ENCODE peak calls at places on chromosomes 13 and 19, in nine cellular contexts. One of them, this sample, is unnamed.

GRCh38 chr19:29785955-29786589 is 25.7 kb upstream of the CCNE1 start:
- DNase-seq in NCI-H748 treated with DMSO at 0.1 percent for 48 hours: no peak
- DNase-seq in PC-3: no peak
- DNase-seq in heart left ventricle: no peak
- DNase-seq in activated naive CD8-positive, alpha-beta T cell treated with anti-CD3 and anti-CD28 coated beads, Interleukin-2, amount 50 U/mL, for 24 hours: peak
- DNase-seq in activated CD4-positive, alpha-beta T cell treated with anti-CD3 and anti-CD28 coated beads for 1 hour: no peak
- DNase-seq in ovary: no peak
- DNase-seq in GF-D8: no peak
- DNase-seq in HFFc6: no peak
- DNase-seq in this sample: no peak

GRCh38 chr13:66424417-66424816 is 805.7 kb downstream of the PCDH9 start:
- DNase-seq in PC-3: peak
- DNase-seq in GF-D8: no peak
- DNase-seq in ovary: no peak
- DNase-seq in activated naive CD8-positive, alpha-beta T cell treated with anti-CD3 and anti-CD28 coated beads, Interleukin-2, amount 50 U/mL, for 24 hours: no peak
- DNase-seq in NCI-H748 treated with DMSO at 0.1 percent for 48 hours: no peak
- DNase-seq in activated CD4-positive, alpha-beta T cell treated with anti-CD3 and anti-CD28 coated beads for 1 hour: no peak
- DNase-seq in heart left ventricle: no peak
- DNase-seq in HFFc6: peak
- DNase-seq in this sample: no peak

GRCh38 chr13:112330066-112330465 is 46.1 kb upstream of the SPACA7 start:
- DNase-seq in PC-3: no peak
- DNase-seq in activated naive CD8-positive, alpha-beta T cell treated with anti-CD3 and anti-CD28 coated beads, Interleukin-2, amount 50 U/mL, for 24 hours: no peak
- DNase-seq in HFFc6: no peak
- DNase-seq in ovary: no peak
- DNase-seq in activated CD4-positive, alpha-beta T cell treated with anti-CD3 and anti-CD28 coated beads for 1 hour: no peak
- DNase-seq in heart left ventricle: no peak
- DNase-seq in GF-D8: no peak
- DNase-seq in NCI-H748 treated with DMSO at 0.1 percent for 48 hours: no peak
- DNase-seq in this sample: no peak

GRCh38 chr13:31965361-31966066 is 66.1 kb upstream of the FRY start:
- DNase-seq in NCI-H748 treated with DMSO at 0.1 percent for 48 hours: no peak
- DNase-seq in activated CD4-positive, alpha-beta T cell treated with anti-CD3 and anti-CD28 coated beads for 1 hour: no peak
- DNase-seq in heart left ventricle: no peak
- DNase-seq in ovary: no peak
- DNase-seq in activated naive CD8-positive, alpha-beta T cell treated with anti-CD3 and anti-CD28 coated beads, Interleukin-2, amount 50 U/mL, for 24 hours: no peak
- DNase-seq in GF-D8: no peak
- DNase-seq in HFFc6: peak
- DNase-seq in PC-3: no peak
- DNase-seq in this sample: peak

GRCh38 chr13:58852076-58852475 is 1220.5 kb downstream of the PCDH17 start:
- DNase-seq in NCI-H748 treated with DMSO at 0.1 percent for 48 hours: no peak
- DNase-seq in activated CD4-positive, alpha-beta T cell treated with anti-CD3 and anti-CD28 coated beads for 1 hour: no peak
- DNase-seq in activated naive CD8-positive, alpha-beta T cell treated with anti-CD3 and anti-CD28 coated beads, Interleukin-2, amount 50 U/mL, for 24 hours: no peak
- DNase-seq in heart left ventricle: no peak
- DNase-seq in ovary: no peak
- DNase-seq in PC-3: peak
- DNase-seq in GF-D8: no peak
- DNase-seq in HFFc6: no peak
- DNase-seq in this sample: no peak

GRCh38 chr19:42375415-42376176 is 14.5 kb downstream of the CNFN start:
- DNase-seq in heart left ventricle: no peak
- DNase-seq in GF-D8: no peak
- DNase-seq in PC-3: no peak
- DNase-seq in ovary: no peak
- DNase-seq in HFFc6: no peak
- DNase-seq in NCI-H748 treated with DMSO at 0.1 percent for 48 hours: no peak
- DNase-seq in activated naive CD8-positive, alpha-beta T cell treated with anti-CD3 and anti-CD28 coated beads, Interleukin-2, amount 50 U/mL, for 24 hours: no peak
- DNase-seq in activated CD4-positive, alpha-beta T cell treated with anti-CD3 and anti-CD28 coated beads for 1 hour: no peak
- DNase-seq in this sample: no peak

GRCh38 chr19:41774515-41774980 is 19.2 kb downstream of the CEACAM6 start:
- DNase-seq in activated CD4-positive, alpha-beta T cell treated with anti-CD3 and anti-CD28 coated beads for 1 hour: peak
- DNase-seq in heart left ventricle: no peak
- DNase-seq in NCI-H748 treated with DMSO at 0.1 percent for 48 hours: peak
- DNase-seq in GF-D8: no peak
- DNase-seq in PC-3: peak
- DNase-seq in activated naive CD8-positive, alpha-beta T cell treated with anti-CD3 and anti-CD28 coated beads, Interleukin-2, amount 50 U/mL, for 24 hours: peak
- DNase-seq in HFFc6: no peak
- DNase-seq in ovary: no peak
- DNase-seq in this sample: no peak

GRCh38 chr13:77409412-77409811 is 82.5 kb upstream of the MYCBP2 start:
- DNase-seq in HFFc6: no peak
- DNase-seq in heart left ventricle: no peak
- DNase-seq in ovary: no peak
- DNase-seq in PC-3: no peak
- DNase-seq in activated naive CD8-positive, alpha-beta T cell treated with anti-CD3 and anti-CD28 coated beads, Interleukin-2, amount 50 U/mL, for 24 hours: no peak
- DNase-seq in NCI-H748 treated with DMSO at 0.1 percent for 48 hours: no peak
- DNase-seq in GF-D8: no peak
- DNase-seq in activated CD4-positive, alpha-beta T cell treated with anti-CD3 and anti-CD28 coated beads for 1 hour: no peak
- DNase-seq in this sample: no peak

GRCh38 chr13:45718063-45718462 is 15.9 kb downstream of the CBY2 start:
- DNase-seq in activated CD4-positive, alpha-beta T cell treated with anti-CD3 and anti-CD28 coated beads for 1 hour: no peak
- DNase-seq in ovary: no peak
- DNase-seq in HFFc6: peak
- DNase-seq in GF-D8: no peak
- DNase-seq in heart left ventricle: no peak
- DNase-seq in PC-3: peak
- DNase-seq in NCI-H748 treated with DMSO at 0.1 percent for 48 hours: peak
- DNase-seq in activated naive CD8-positive, alpha-beta T cell treated with anti-CD3 and anti-CD28 coated beads, Interleukin-2, amount 50 U/mL, for 24 hours: no peak
- DNase-seq in this sample: peak

GRCh38 chr19:49858591-49858985 is 7.6 kb downstream of the PTOV1 start:
- DNase-seq in GF-D8: no peak
- DNase-seq in PC-3: peak
- DNase-seq in NCI-H748 treated with DMSO at 0.1 percent for 48 hours: no peak
- DNase-seq in activated naive CD8-positive, alpha-beta T cell treated with anti-CD3 and anti-CD28 coated beads, Interleukin-2, amount 50 U/mL, for 24 hours: no peak
- DNase-seq in heart left ventricle: no peak
- DNase-seq in activated CD4-positive, alpha-beta T cell treated with anti-CD3 and anti-CD28 coated beads for 1 hour: no peak
- DNase-seq in ovary: no peak
- DNase-seq in HFFc6: no peak
- DNase-seq in this sample: no peak

GRCh38 chr13:46181799-46182490 is at the start of gene LCP1:
- DNase-seq in PC-3: peak
- DNase-seq in heart left ventricle: no peak
- DNase-seq in activated naive CD8-positive, alpha-beta T cell treated with anti-CD3 and anti-CD28 coated beads, Interleukin-2, amount 50 U/mL, for 24 hours: peak
- DNase-seq in ovary: no peak
- DNase-seq in NCI-H748 treated with DMSO at 0.1 percent for 48 hours: no peak
- DNase-seq in GF-D8: peak
- DNase-seq in HFFc6: no peak
- DNase-seq in activated CD4-positive, alpha-beta T cell treated with anti-CD3 and anti-CD28 coated beads for 1 hour: peak
- DNase-seq in this sample: no peak

GRCh38 chr19:4066176-4066606 is 508 bp downstream of the ZBTB7A start:
- DNase-seq in activated naive CD8-positive, alpha-beta T cell treated with anti-CD3 and anti-CD28 coated beads, Interleukin-2, amount 50 U/mL, for 24 hours: peak
- DNase-seq in NCI-H748 treated with DMSO at 0.1 percent for 48 hours: no peak
- DNase-seq in GF-D8: no peak
- DNase-seq in heart left ventricle: no peak
- DNase-seq in PC-3: no peak
- DNase-seq in HFFc6: no peak
- DNase-seq in ovary: peak
- DNase-seq in activated CD4-positive, alpha-beta T cell treated with anti-CD3 and anti-CD28 coated beads for 1 hour: peak
- DNase-seq in this sample: no peak

GRCh38 chr13:63190742-63191141 is 1775.1 kb upstream of the PCDH20 start:
- DNase-seq in activated naive CD8-positive, alpha-beta T cell treated with anti-CD3 and anti-CD28 coated beads, Interleukin-2, amount 50 U/mL, for 24 hours: no peak
- DNase-seq in heart left ventricle: no peak
- DNase-seq in HFFc6: no peak
- DNase-seq in activated CD4-positive, alpha-beta T cell treated with anti-CD3 and anti-CD28 coated beads for 1 hour: no peak
- DNase-seq in NCI-H748 treated with DMSO at 0.1 percent for 48 hours: no peak
- DNase-seq in GF-D8: no peak
- DNase-seq in PC-3: peak
- DNase-seq in ovary: no peak
- DNase-seq in this sample: no peak

GRCh38 chr19:11662278-11662677 is 65.0 kb downstream of the ZNF627 start:
- DNase-seq in HFFc6: no peak
- DNase-seq in GF-D8: no peak
- DNase-seq in activated naive CD8-positive, alpha-beta T cell treated with anti-CD3 and anti-CD28 coated beads, Interleukin-2, amount 50 U/mL, for 24 hours: no peak
- DNase-seq in heart left ventricle: no peak
- DNase-seq in activated CD4-positive, alpha-beta T cell treated with anti-CD3 and anti-CD28 coated beads for 1 hour: no peak
- DNase-seq in ovary: no peak
- DNase-seq in PC-3: no peak
- DNase-seq in NCI-H748 treated with DMSO at 0.1 percent for 48 hours: no peak
- DNase-seq in this sample: no peak

GRCh38 chr13:25503856-25504255 is 132.1 kb downstream of the ATP8A2 start:
- DNase-seq in ovary: no peak
- DNase-seq in activated naive CD8-positive, alpha-beta T cell treated with anti-CD3 and anti-CD28 coated beads, Interleukin-2, amount 50 U/mL, for 24 hours: no peak
- DNase-seq in NCI-H748 treated with DMSO at 0.1 percent for 48 hours: no peak
- DNase-seq in heart left ventricle: no peak
- DNase-seq in HFFc6: no peak
- DNase-seq in PC-3: no peak
- DNase-seq in activated CD4-positive, alpha-beta T cell treated with anti-CD3 and anti-CD28 coated beads for 1 hour: no peak
- DNase-seq in GF-D8: no peak
- DNase-seq in this sample: no peak

GRCh38 chr13:44125943-44126469 is 246.3 kb downstream of the LACC1 start:
- DNase-seq in heart left ventricle: no peak
- DNase-seq in activated CD4-positive, alpha-beta T cell treated with anti-CD3 and anti-CD28 coated beads for 1 hour: no peak
- DNase-seq in PC-3: peak
- DNase-seq in NCI-H748 treated with DMSO at 0.1 percent for 48 hours: no peak
- DNase-seq in GF-D8: no peak
- DNase-seq in ovary: no peak
- DNase-seq in HFFc6: peak
- DNase-seq in activated naive CD8-positive, alpha-beta T cell treated with anti-CD3 and anti-CD28 coated beads, Interleukin-2, amount 50 U/mL, for 24 hours: no peak
- DNase-seq in this sample: no peak

GRCh38 chr13:106532111-106532929 is 3.1 kb downstream of the EFNB2 start:
- DNase-seq in HFFc6: no peak
- DNase-seq in heart left ventricle: no peak
- DNase-seq in activated CD4-positive, alpha-beta T cell treated with anti-CD3 and anti-CD28 coated beads for 1 hour: no peak
- DNase-seq in PC-3: peak
- DNase-seq in ovary: no peak
- DNase-seq in activated naive CD8-positive, alpha-beta T cell treated with anti-CD3 and anti-CD28 coated beads, Interleukin-2, amount 50 U/mL, for 24 hours: no peak
- DNase-seq in NCI-H748 treated with DMSO at 0.1 percent for 48 hours: no peak
- DNase-seq in GF-D8: no peak
- DNase-seq in this sample: peak

GRCh38 chr19:33260628-33261418 is 35.2 kb upstream of the SLC7A10 start:
- DNase-seq in ovary: no peak
- DNase-seq in activated naive CD8-positive, alpha-beta T cell treated with anti-CD3 and anti-CD28 coated beads, Interleukin-2, amount 50 U/mL, for 24 hours: no peak
- DNase-seq in PC-3: no peak
- DNase-seq in GF-D8: peak
- DNase-seq in NCI-H748 treated with DMSO at 0.1 percent for 48 hours: no peak
- DNase-seq in activated CD4-positive, alpha-beta T cell treated with anti-CD3 and anti-CD28 coated beads for 1 hour: no peak
- DNase-seq in heart left ventricle: peak
- DNase-seq in HFFc6: no peak
- DNase-seq in this sample: no peak

GRCh38 chr13:94322925-94323324 is 156.6 kb downstream of the DCT start:
- DNase-seq in PC-3: no peak
- DNase-seq in ovary: no peak
- DNase-seq in activated naive CD8-positive, alpha-beta T cell treated with anti-CD3 and anti-CD28 coated beads, Interleukin-2, amount 50 U/mL, for 24 hours: no peak
- DNase-seq in GF-D8: no peak
- DNase-seq in activated CD4-positive, alpha-beta T cell treated with anti-CD3 and anti-CD28 coated beads for 1 hour: no peak
- DNase-seq in NCI-H748 treated with DMSO at 0.1 percent for 48 hours: no peak
- DNase-seq in HFFc6: no peak
- DNase-seq in heart left ventricle: no peak
- DNase-seq in this sample: no peak

GRCh38 chr13:78595458-78595818 is 7.9 kb downstream of the POU4F1 start:
- DNase-seq in NCI-H748 treated with DMSO at 0.1 percent for 48 hours: no peak
- DNase-seq in HFFc6: no peak
- DNase-seq in activated naive CD8-positive, alpha-beta T cell treated with anti-CD3 and anti-CD28 coated beads, Interleukin-2, amount 50 U/mL, for 24 hours: no peak
- DNase-seq in heart left ventricle: no peak
- DNase-seq in activated CD4-positive, alpha-beta T cell treated with anti-CD3 and anti-CD28 coated beads for 1 hour: no peak
- DNase-seq in ovary: no peak
- DNase-seq in PC-3: no peak
- DNase-seq in GF-D8: no peak
- DNase-seq in this sample: no peak

GRCh38 chr19:14497347-14497921 is 1.5 kb upstream of the GIPC1 start:
- DNase-seq in PC-3: peak
- DNase-seq in HFFc6: no peak
- DNase-seq in NCI-H748 treated with DMSO at 0.1 percent for 48 hours: no peak
- DNase-seq in ovary: no peak
- DNase-seq in heart left ventricle: no peak
- DNase-seq in GF-D8: no peak
- DNase-seq in activated naive CD8-positive, alpha-beta T cell treated with anti-CD3 and anti-CD28 coated beads, Interleukin-2, amount 50 U/mL, for 24 hours: no peak
- DNase-seq in activated CD4-positive, alpha-beta T cell treated with anti-CD3 and anti-CD28 coated beads for 1 hour: no peak
- DNase-seq in this sample: no peak

GRCh38 chr19:51691122-51692064 is 1.7 kb upstream of the SPACA6 start:
- DNase-seq in PC-3: no peak
- DNase-seq in HFFc6: peak
- DNase-seq in activated naive CD8-positive, alpha-beta T cell treated with anti-CD3 and anti-CD28 coated beads, Interleukin-2, amount 50 U/mL, for 24 hours: no peak
- DNase-seq in ovary: peak
- DNase-seq in GF-D8: no peak
- DNase-seq in activated CD4-positive, alpha-beta T cell treated with anti-CD3 and anti-CD28 coated beads for 1 hour: no peak
- DNase-seq in heart left ventricle: no peak
- DNase-seq in NCI-H748 treated with DMSO at 0.1 percent for 48 hours: no peak
- DNase-seq in this sample: peak

GRCh38 chr13:107900775-107901174 is 314.6 kb downstream of the LIG4 start:
- DNase-seq in NCI-H748 treated with DMSO at 0.1 percent for 48 hours: no peak
- DNase-seq in heart left ventricle: no peak
- DNase-seq in GF-D8: no peak
- DNase-seq in activated naive CD8-positive, alpha-beta T cell treated with anti-CD3 and anti-CD28 coated beads, Interleukin-2, amount 50 U/mL, for 24 hours: no peak
- DNase-seq in PC-3: peak
- DNase-seq in HFFc6: no peak
- DNase-seq in ovary: no peak
- DNase-seq in activated CD4-positive, alpha-beta T cell treated with anti-CD3 and anti-CD28 coated beads for 1 hour: no peak
- DNase-seq in this sample: no peak

GRCh38 chr13:51112771-51113170 is 1.7 kb upstream of the C13orf42 start:
- DNase-seq in activated CD4-positive, alpha-beta T cell treated with anti-CD3 and anti-CD28 coated beads for 1 hour: no peak
- DNase-seq in GF-D8: no peak
- DNase-seq in HFFc6: no peak
- DNase-seq in PC-3: peak
- DNase-seq in activated naive CD8-positive, alpha-beta T cell treated with anti-CD3 and anti-CD28 coated beads, Interleukin-2, amount 50 U/mL, for 24 hours: no peak
- DNase-seq in NCI-H748 treated with DMSO at 0.1 percent for 48 hours: no peak
- DNase-seq in heart left ventricle: no peak
- DNase-seq in ovary: no peak
- DNase-seq in this sample: no peak

GRCh38 chr13:47111499-47111898 is 214.6 kb upstream of the HTR2A start:
- DNase-seq in NCI-H748 treated with DMSO at 0.1 percent for 48 hours: no peak
- DNase-seq in HFFc6: no peak
- DNase-seq in GF-D8: no peak
- DNase-seq in ovary: no peak
- DNase-seq in activated naive CD8-positive, alpha-beta T cell treated with anti-CD3 and anti-CD28 coated beads, Interleukin-2, amount 50 U/mL, for 24 hours: no peak
- DNase-seq in activated CD4-positive, alpha-beta T cell treated with anti-CD3 and anti-CD28 coated beads for 1 hour: no peak
- DNase-seq in PC-3: no peak
- DNase-seq in heart left ventricle: no peak
- DNase-seq in this sample: no peak

GRCh38 chr19:46515879-46516350 is 20.2 kb upstream of the PNMA8B start:
- DNase-seq in activated naive CD8-positive, alpha-beta T cell treated with anti-CD3 and anti-CD28 coated beads, Interleukin-2, amount 50 U/mL, for 24 hours: no peak
- DNase-seq in heart left ventricle: no peak
- DNase-seq in ovary: no peak
- DNase-seq in GF-D8: no peak
- DNase-seq in activated CD4-positive, alpha-beta T cell treated with anti-CD3 and anti-CD28 coated beads for 1 hour: no peak
- DNase-seq in NCI-H748 treated with DMSO at 0.1 percent for 48 hours: peak
- DNase-seq in PC-3: peak
- DNase-seq in HFFc6: peak
- DNase-seq in this sample: no peak

GRCh38 chr19:33175886-33176669 is 18.1 kb upstream of the LRP3 start:
- DNase-seq in activated CD4-positive, alpha-beta T cell treated with anti-CD3 and anti-CD28 coated beads for 1 hour: peak
- DNase-seq in heart left ventricle: peak
- DNase-seq in HFFc6: peak
- DNase-seq in NCI-H748 treated with DMSO at 0.1 percent for 48 hours: peak
- DNase-seq in PC-3: no peak
- DNase-seq in ovary: peak
- DNase-seq in activated naive CD8-positive, alpha-beta T cell treated with anti-CD3 and anti-CD28 coated beads, Interleukin-2, amount 50 U/mL, for 24 hours: peak
- DNase-seq in GF-D8: no peak
- DNase-seq in this sample: no peak

GRCh38 chr13:107834717-107835116 is 380.6 kb downstream of the LIG4 start:
- DNase-seq in PC-3: no peak
- DNase-seq in heart left ventricle: no peak
- DNase-seq in ovary: no peak
- DNase-seq in activated CD4-positive, alpha-beta T cell treated with anti-CD3 and anti-CD28 coated beads for 1 hour: no peak
- DNase-seq in activated naive CD8-positive, alpha-beta T cell treated with anti-CD3 and anti-CD28 coated beads, Interleukin-2, amount 50 U/mL, for 24 hours: no peak
- DNase-seq in GF-D8: no peak
- DNase-seq in NCI-H748 treated with DMSO at 0.1 percent for 48 hours: no peak
- DNase-seq in HFFc6: no peak
- DNase-seq in this sample: no peak

GRCh38 chr19:35295792-35296462 is 4.0 kb downstream of the MAG start:
- DNase-seq in heart left ventricle: no peak
- DNase-seq in NCI-H748 treated with DMSO at 0.1 percent for 48 hours: no peak
- DNase-seq in ovary: no peak
- DNase-seq in activated CD4-positive, alpha-beta T cell treated with anti-CD3 and anti-CD28 coated beads for 1 hour: peak
- DNase-seq in activated naive CD8-positive, alpha-beta T cell treated with anti-CD3 and anti-CD28 coated beads, Interleukin-2, amount 50 U/mL, for 24 hours: peak
- DNase-seq in GF-D8: no peak
- DNase-seq in HFFc6: no peak
- DNase-seq in PC-3: no peak
- DNase-seq in this sample: no peak

GRCh38 chr19:41546386-41546789 is 29.6 kb upstream of the CEACAM21 start:
- DNase-seq in HFFc6: no peak
- DNase-seq in PC-3: no peak
- DNase-seq in activated naive CD8-positive, alpha-beta T cell treated with anti-CD3 and anti-CD28 coated beads, Interleukin-2, amount 50 U/mL, for 24 hours: peak
- DNase-seq in ovary: no peak
- DNase-seq in heart left ventricle: no peak
- DNase-seq in activated CD4-positive, alpha-beta T cell treated with anti-CD3 and anti-CD28 coated beads for 1 hour: no peak
- DNase-seq in NCI-H748 treated with DMSO at 0.1 percent for 48 hours: no peak
- DNase-seq in GF-D8: peak
- DNase-seq in this sample: no peak

GRCh38 chr19:43634877-43635560 is 4.6 kb downstream of the CADM4 start:
- DNase-seq in ovary: peak
- DNase-seq in activated CD4-positive, alpha-beta T cell treated with anti-CD3 and anti-CD28 coated beads for 1 hour: no peak
- DNase-seq in GF-D8: no peak
- DNase-seq in activated naive CD8-positive, alpha-beta T cell treated with anti-CD3 and anti-CD28 coated beads, Interleukin-2, amount 50 U/mL, for 24 hours: no peak
- DNase-seq in PC-3: no peak
- DNase-seq in HFFc6: no peak
- DNase-seq in NCI-H748 treated with DMSO at 0.1 percent for 48 hours: no peak
- DNase-seq in heart left ventricle: no peak
- DNase-seq in this sample: peak

This sample was measured in NCI-H526.